ENCODE peak calls at places on chromosomes 2 and 18, in seven cellular contexts. E is coronary artery, Z is astrocyte of the spinal cord, F is endodermal cell, P is pancreas, D is RWPE1, J is body of pancreas. R is an unnamed sample.
A peak's percentile ranks its signal among the peaks of the same experiment; 100 is the strongest.

GRCh38 chr2:54572262-54572635 is 116.1 kb downstream of the SPTBN1 start:
- DNase-seq in P (no peak), D (peak; percentile 75), Z (peak; percentile 94), E (no peak), F (no peak), J (no peak), R (peak; percentile 99)

GRCh38 chr2:236237468-236238190 is 26.6 kb downstream of the ASB18 start:
- DNase-seq in F (peak; percentile 77), J (no peak), Z (no peak), E (no peak), P (no peak), D (no peak), R (no peak)

GRCh38 chr2:162890690-162891311 is 52.2 kb upstream of the KCNH7 start:
- DNase-seq in J (peak; percentile 30), Z (peak; percentile 80), D (peak; percentile 48), E (no peak), F (peak; percentile 57), P (no peak), R (peak; percentile 72)

GRCh38 chr2:95165030-95165370 is 609 bp upstream of the ZNF2 start:
- DNase-seq in E (no peak), P (no peak), D (no peak), J (no peak), F (no peak), Z (no peak), R (no peak)

GRCh38 chr18:12282436-12283039 is 25.5 kb upstream of the TUBB6 start:
- DNase-seq in P (no peak), D (peak; percentile 69), Z (peak; percentile 82), F (no peak), E (no peak), J (no peak), R (peak; percentile 93)

GRCh38 chr2:115412501-115412900 is 970.1 kb downstream of the DPP10 start:
- DNase-seq in D (peak; percentile 17), F (no peak), Z (no peak), P (no peak), E (no peak), J (no peak), R (peak; percentile 44)

GRCh38 chr2:854460-854859 is 96.2 kb upstream of the SNTG2 start:
- DNase-seq in E (peak; percentile 50), P (peak; percentile 86), F (peak; percentile 94), D (no peak), J (peak; percentile 64), Z (no peak), R (no peak)

GRCh38 chr2:188293601-188294482 is 2.2 kb downstream of the GULP1 start:
- DNase-seq in J (peak; percentile 82), P (peak; percentile 89), Z (peak; percentile 80), E (peak; percentile 76), F (peak; percentile 72), D (peak; percentile 20), R (peak; percentile 25)

GRCh38 chr2:189516546-189516945 is 64.0 kb downstream of the SLC40A1 start:
- DNase-seq in F (no peak), P (no peak), E (no peak), J (no peak), D (no peak), Z (no peak), R (no peak)

DNA sequence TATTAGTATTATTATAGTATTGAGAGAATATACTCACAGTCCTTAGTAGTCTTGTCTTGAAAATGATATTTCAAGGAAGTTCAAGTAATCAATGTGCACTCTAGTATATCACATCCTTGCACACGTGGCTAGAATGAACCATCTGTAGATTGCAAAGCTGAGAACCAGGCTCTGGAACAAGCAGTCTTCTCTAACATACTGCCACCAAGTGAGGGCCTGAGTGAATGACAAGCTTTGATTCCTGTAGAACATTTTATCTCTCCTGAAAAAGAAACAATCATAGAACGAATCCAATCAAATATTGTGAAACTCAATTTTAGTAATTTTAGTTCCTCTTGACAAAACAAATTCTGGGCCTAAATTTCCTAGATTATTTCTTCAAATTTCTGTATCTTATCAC is 55.3 kb upstream of the SULT1C3 start:
- DNase-seq in P (no peak), F (no peak), E (no peak), Z (peak; percentile 12), J (no peak), D (no peak), R (peak; percentile 39)
- TF ChIP-seq CTCF in P (no peak), F (peak; percentile 73), E (no peak), Z (peak; percentile 52), J (no peak), D (peak; percentile 46), R (peak; percentile 45)

GRCh38 chr2:158754303-158754611 is 40.9 kb upstream of the DAPL1 start:
- DNase-seq in F (no peak), Z (no peak), J (no peak), E (no peak), D (no peak), P (no peak), R (no peak)
- TF ChIP-seq CTCF in F (no peak), Z (no peak), J (no peak), E (no peak), D (peak; percentile 42), P (no peak), R (no peak)

GRCh38 chr2:151670346-151670745 is 63.9 kb downstream of the NEB start:
- DNase-seq in P (no peak), E (no peak), J (no peak), F (no peak), Z (no peak), D (no peak), R (no peak)

GRCh38 chr2:151665959-151666358 is 68.3 kb downstream of the NEB start:
- DNase-seq in D (no peak), P (no peak), J (no peak), Z (no peak), F (no peak), E (no peak), R (no peak)

GRCh38 chr2:151671198-151671597 is 63.1 kb downstream of the NEB start:
- DNase-seq in F (no peak), E (no peak), D (no peak), P (no peak), J (no peak), Z (no peak), R (no peak)

GRCh38 chr2:151669585-151670081 is 64.6 kb downstream of the NEB start:
- DNase-seq in P (no peak), F (peak; percentile 55), E (no peak), J (no peak), D (no peak), Z (no peak), R (peak; percentile 48)

GRCh38 chr2:151668737-151669136 is 65.5 kb downstream of the NEB start:
- DNase-seq in Z (no peak), D (no peak), E (no peak), P (no peak), F (peak; percentile 50), J (no peak), R (no peak)
- TF ChIP-seq CTCF in Z (no peak), D (no peak), E (no peak), P (no peak), F (peak; percentile 52), J (no peak), R (no peak)

DNA sequence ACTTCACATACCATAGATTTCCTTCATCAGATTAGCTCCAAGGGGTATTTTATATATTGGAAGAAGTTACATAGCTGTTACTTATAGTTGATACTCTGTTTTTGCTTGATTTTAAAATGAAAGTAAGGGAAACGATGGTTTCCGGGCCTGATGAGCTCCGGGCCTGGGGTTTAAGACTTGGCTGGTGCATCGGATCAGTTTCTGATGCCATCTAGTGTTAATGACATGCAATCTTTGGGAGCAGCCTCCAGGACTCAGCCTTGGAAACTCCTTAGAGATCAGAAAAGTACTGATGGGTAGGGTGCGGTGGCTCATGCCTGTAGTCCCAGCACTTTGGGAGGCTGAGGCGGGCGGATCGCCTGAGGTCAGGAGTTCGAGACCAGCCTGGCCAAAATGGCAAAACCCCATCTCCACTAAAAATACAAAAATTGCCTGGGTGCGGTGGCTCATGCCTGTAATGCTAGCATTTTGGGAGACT is 47.1 kb upstream of the CNOT11 start:
- DNase-seq in D (peak; percentile 83), E (no peak), F (peak; percentile 73), P (no peak), Z (peak; percentile 84), J (peak; percentile 59), R (peak; percentile 75)
- TF ChIP-seq CTCF in D (peak; percentile 79), E (peak; percentile 41), F (peak; percentile 73), P (no peak), Z (peak; percentile 69), J (peak; percentile 68), R (peak; percentile 72)

GRCh38 chr2:121382744-121383143 is 97.7 kb upstream of the TFCP2L1 start:
- DNase-seq in Z (no peak), D (no peak), F (peak; percentile 58), E (no peak), J (no peak), P (no peak), R (no peak)
- TF ChIP-seq CTCF in Z (peak; percentile 27), D (no peak), F (peak; percentile 63), E (no peak), J (no peak), P (no peak), R (peak; percentile 17)

GRCh38 chr18:32669549-32670165 is 103.2 kb downstream of the KLHL14 start:
- DNase-seq in Z (no peak), E (no peak), J (no peak), D (no peak), P (no peak), F (peak; percentile 78), R (no peak)

GRCh38 chr18:32670727-32671126 is 102.1 kb downstream of the KLHL14 start:
- DNase-seq in D (no peak), J (no peak), F (no peak), E (no peak), Z (no peak), P (no peak), R (no peak)

GRCh38 chr18:32677578-32677977 is 95.2 kb downstream of the KLHL14 start:
- DNase-seq in P (no peak), D (no peak), Z (no peak), J (no peak), F (no peak), E (no peak), R (no peak)

GRCh38 chr18:32674491-32674890 is 98.3 kb downstream of the KLHL14 start:
- DNase-seq in D (no peak), Z (no peak), E (no peak), J (no peak), P (no peak), F (no peak), R (peak; percentile 31)
- TF ChIP-seq CTCF in D (no peak), Z (peak; percentile 13), E (no peak), J (no peak), P (no peak), F (peak; percentile 66), R (peak; percentile 26)

GRCh38 chr2:174039551-174040416 is 74.6 kb upstream of the SP3 start:
- DNase-seq in J (peak; percentile 89), E (peak; percentile 88), D (peak; percentile 80), Z (peak; percentile 95), F (peak; percentile 94), P (peak; percentile 86), R (peak; percentile 94)
- TF ChIP-seq CTCF in J (peak; percentile 95), E (peak; percentile 66), D (peak; percentile 82), Z (peak; percentile 86), F (peak; percentile 94), P (peak; percentile 67), R (peak; percentile 86)

DNA sequence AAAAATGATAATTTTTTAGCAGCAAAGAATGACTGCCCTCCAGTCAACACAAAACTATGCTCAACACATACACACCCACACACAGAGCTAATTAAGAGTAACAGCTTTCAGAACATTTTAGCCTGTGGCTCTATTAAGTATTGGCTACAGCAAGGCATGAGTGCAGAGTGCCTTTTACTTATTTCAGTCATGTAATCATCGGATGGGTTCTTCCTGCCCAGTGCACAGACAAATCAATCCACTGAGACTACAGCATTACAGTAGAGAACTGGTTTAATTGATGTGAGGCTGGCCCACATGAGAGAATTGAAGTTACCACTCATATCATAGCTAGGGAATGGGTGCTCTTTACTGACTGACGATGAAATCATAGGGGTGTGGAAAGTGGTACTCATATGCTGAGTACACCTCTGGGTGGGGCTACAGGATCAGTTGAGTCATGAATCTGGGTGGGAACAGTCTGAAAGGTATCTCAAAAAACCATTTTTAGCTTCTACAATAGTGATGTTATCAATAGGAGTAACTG is 241.0 kb downstream of the FSIP2 start:
- DNase-seq in D (peak; percentile 75), Z (peak; percentile 15), F (peak; percentile 45), P (no peak), E (no peak), J (no peak), R (peak; percentile 98)
- TF ChIP-seq CTCF in D (no peak), Z (no peak), F (peak; percentile 42), P (no peak), E (no peak), J (no peak), R (no peak)

R was measured in bronchial epithelial cell.